ENCODE peak calls at places on chromosomes 13 and 19, in eight cellular contexts. W is cardiac muscle cell; U is foreskin fibroblast; V is lower leg skin; N is K562; E is fibroblast of pulmonary artery; J is CD8-positive, alpha-beta T cell; T is left ventricle myocardium inferior. Z is an unnamed sample.

GRCh38 chr13:106610511-106610910 is 42.6 kb upstream of the ARGLU1 start:
- DNase-seq in U (peak), T (no peak), J (no peak), N (no peak), V (no peak), W (no peak), E (peak), Z (no peak)

GRCh38 chr19:12721656-12722565 is 1.8 kb downstream of the TNPO2 start:
- DNase-seq in T (peak), J (no peak), N (peak), E (peak), V (peak), W (peak), U (peak), Z (no peak)

GRCh38 chr13:106242554-106242953 is 292.9 kb downstream of the EFNB2 start:
- DNase-seq in V (no peak), T (no peak), U (no peak), E (no peak), W (no peak), J (no peak), N (no peak), Z (no peak)

GRCh38 chr19:1941146-1942077 is at the start of gene CSNK1G2:
- DNase-seq in J (peak), T (no peak), U (no peak), N (peak), E (no peak), V (no peak), W (no peak), Z (no peak)

GRCh38 chr19:12043752-12044422 is 8.4 kb upstream of the ZNF433 start:
- DNase-seq in T (no peak), U (no peak), W (no peak), E (no peak), V (no peak), N (no peak), J (no peak), Z (no peak)

GRCh38 chr19:48218964-48219363 is 36.7 kb downstream of the CARD8 start:
- DNase-seq in J (no peak), E (peak), T (no peak), W (no peak), V (no peak), U (peak), N (no peak), Z (no peak)

GRCh38 chr19:55484571-55485438 is at the start of gene NAT14:
- DNase-seq in E (peak), T (peak), J (peak), N (peak), U (peak), W (peak), V (no peak), Z (no peak)

GRCh38 chr13:30463820-30464495 is 1.8 kb downstream of the HMGB1 start:
- DNase-seq in V (peak), T (peak), J (peak), U (peak), E (peak), W (peak), N (peak), Z (peak)

GRCh38 chr13:100892981-100893380 is 218.4 kb upstream of the TMTC4 start:
- DNase-seq in U (no peak), J (no peak), W (no peak), E (no peak), V (no peak), N (no peak), T (no peak), Z (no peak)

GRCh38 chr13:66578305-66578704 is 651.8 kb downstream of the PCDH9 start:
- DNase-seq in T (no peak), N (no peak), J (no peak), U (no peak), E (no peak), V (no peak), W (no peak), Z (no peak)

GRCh38 chr19:46678110-46678732 is 17.2 kb upstream of the DACT3 start:
- DNase-seq in N (peak), U (peak), E (peak), V (no peak), T (no peak), W (peak), J (peak), Z (no peak)

GRCh38 chr19:46218160-46218559 is 11.4 kb upstream of the IGFL1 start:
- DNase-seq in W (peak), V (no peak), T (no peak), J (no peak), U (peak), E (peak), N (peak), Z (no peak)

GRCh38 chr19:2016041-2016807 is 710 bp upstream of the BTBD2 start:
- DNase-seq in V (peak), W (peak), J (no peak), E (peak), T (peak), U (peak), N (peak), Z (peak)

GRCh38 chr19:10643968-10644290 is 10.2 kb upstream of the ILF3 start:
- DNase-seq in W (no peak), V (no peak), U (peak), J (no peak), E (no peak), T (no peak), N (no peak), Z (no peak)

GRCh38 chr13:60463787-60464186 is 66.8 kb downstream of the TDRD3 start:
- DNase-seq in U (no peak), V (no peak), W (no peak), E (no peak), J (no peak), N (no peak), T (no peak), Z (no peak)

GRCh38 chr19:887072-887471 is 5.9 kb downstream of the MED16 start:
- DNase-seq in J (no peak), W (peak), U (peak), E (peak), T (no peak), V (no peak), N (no peak), Z (no peak)

GRCh38 chr19:35331551-35332214 is 2.7 kb downstream of the CD22 start:
- DNase-seq in W (no peak), V (no peak), N (no peak), U (no peak), J (no peak), T (no peak), E (no peak), Z (no peak)

GRCh38 chr19:35327642-35328041 is 1.3 kb upstream of the CD22 start:
- DNase-seq in W (no peak), N (peak), U (no peak), J (no peak), V (no peak), E (no peak), T (no peak), Z (no peak)

GRCh38 chr19:35329323-35329722 is 336 bp downstream of the CD22 start:
- DNase-seq in T (no peak), V (no peak), U (no peak), E (no peak), N (no peak), J (no peak), W (no peak), Z (no peak)

GRCh38 chr19:35330475-35330874 is 1.5 kb downstream of the CD22 start:
- DNase-seq in E (no peak), U (no peak), V (no peak), W (no peak), J (no peak), T (no peak), N (no peak), Z (no peak)

DNA sequence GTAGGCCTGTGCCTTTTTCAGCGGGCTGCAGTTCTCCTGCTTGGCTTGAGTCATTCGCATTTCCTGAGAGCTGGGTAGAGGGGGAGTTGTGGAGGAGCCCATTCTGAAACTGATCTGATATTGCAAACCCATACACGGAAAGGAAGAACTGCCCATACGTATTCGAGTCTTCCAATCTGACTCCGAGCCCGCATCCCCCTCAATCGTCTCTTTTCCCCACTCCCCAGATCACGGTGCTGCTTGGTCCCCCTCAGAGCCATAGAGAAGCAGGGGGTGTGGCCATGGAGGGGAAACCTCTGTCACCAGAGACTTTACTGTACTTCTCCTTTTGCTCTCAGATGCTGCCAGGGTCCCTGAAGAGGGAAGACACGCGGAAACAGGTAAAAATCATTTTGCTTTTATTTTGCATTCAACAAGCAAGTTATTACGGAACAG is at the start of gene CD22:
- DNase-seq in V (no peak), U (no peak), T (no peak), N (no peak), J (no peak), E (no peak), W (no peak), Z (no peak)
- TF ChIP-seq CTCF in V (no peak), U (no peak), T (no peak), N (no peak), J (no peak), E (no peak), W (no peak), Z (no peak)

DNA sequence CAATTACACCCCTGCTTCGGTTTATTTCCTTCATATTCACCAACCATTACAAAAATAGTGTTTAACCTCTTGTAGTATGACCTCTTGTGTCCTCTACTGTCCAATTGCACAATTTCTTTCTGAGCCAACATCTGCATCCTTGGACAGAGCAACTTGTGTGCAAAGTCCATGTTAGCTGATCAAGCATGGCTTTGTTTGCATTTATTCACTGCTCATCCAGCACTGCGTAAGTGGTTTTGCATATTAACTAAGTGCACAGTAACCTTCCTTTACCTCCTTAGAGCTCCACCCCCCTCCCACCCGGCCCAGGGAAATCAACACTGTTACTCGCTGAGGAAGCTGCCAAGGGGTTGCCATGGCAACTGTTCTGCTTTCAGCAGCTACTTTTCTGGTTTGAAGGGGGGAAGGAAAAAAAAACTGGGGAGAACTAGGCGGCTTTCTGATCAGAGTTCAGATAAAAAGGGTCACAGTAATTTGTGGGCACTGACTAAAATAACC is 153.5 kb upstream of the KLF12 start:
- DNase-seq in J (peak), E (peak), W (peak), N (no peak), V (peak), T (peak), U (peak), Z (no peak)
- H3K4me3 ChIP-seq in J (peak), E (no peak), W (no peak), N (no peak), V (no peak), T (peak), U (peak), Z (no peak)

DNA sequence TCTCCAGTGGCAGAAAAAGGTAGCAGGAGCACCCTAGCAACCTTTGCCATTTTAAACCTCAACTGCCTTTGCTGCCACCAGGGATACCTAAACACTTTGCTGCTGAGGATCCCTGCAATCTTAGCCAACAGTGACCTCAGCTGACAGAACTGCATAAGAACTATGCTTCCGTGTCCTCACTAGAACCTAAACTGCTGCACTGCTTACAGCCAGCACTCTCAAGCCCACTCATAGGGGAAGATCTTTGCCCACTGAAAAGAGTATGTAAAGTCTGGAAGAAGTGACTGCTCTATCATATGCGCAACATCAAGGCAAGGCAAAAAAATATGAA is 270.0 kb upstream of the PCDH20 start:
- DNase-seq in N (no peak), W (peak), U (no peak), J (no peak), T (no peak), E (peak), V (no peak), Z (no peak)
- TF ChIP-seq CTCF in N (no peak), W (no peak), U (no peak), J (no peak), T (no peak), E (no peak), V (no peak), Z (peak)

GRCh38 chr13:33286143-33286542 is 588 bp upstream of the STARD13 start:
- DNase-seq in T (no peak), E (peak), U (no peak), W (peak), N (no peak), J (no peak), V (no peak), Z (no peak)
- H3K4me3 ChIP-seq in T (peak), E (peak), U (peak), W (peak), N (no peak), J (no peak), V (no peak), Z (peak)

GRCh38 chr13:113325779-113326178 is 28.7 kb downstream of the LAMP1 start:
- DNase-seq in N (no peak), U (no peak), W (no peak), V (no peak), E (no peak), T (no peak), J (no peak), Z (no peak)

GRCh38 chr13:113322043-113322461 is 25.0 kb downstream of the LAMP1 start:
- DNase-seq in W (no peak), U (no peak), N (no peak), V (no peak), E (no peak), T (no peak), J (no peak), Z (no peak)

GRCh38 chr13:113322890-113323651 is 26.0 kb downstream of the LAMP1 start:
- DNase-seq in W (peak), T (no peak), E (no peak), N (no peak), J (no peak), U (no peak), V (no peak), Z (no peak)

GRCh38 chr13:113324336-113324882 is 27.4 kb downstream of the LAMP1 start:
- DNase-seq in E (no peak), V (no peak), N (no peak), T (no peak), U (no peak), J (no peak), W (no peak), Z (no peak)

DNA sequence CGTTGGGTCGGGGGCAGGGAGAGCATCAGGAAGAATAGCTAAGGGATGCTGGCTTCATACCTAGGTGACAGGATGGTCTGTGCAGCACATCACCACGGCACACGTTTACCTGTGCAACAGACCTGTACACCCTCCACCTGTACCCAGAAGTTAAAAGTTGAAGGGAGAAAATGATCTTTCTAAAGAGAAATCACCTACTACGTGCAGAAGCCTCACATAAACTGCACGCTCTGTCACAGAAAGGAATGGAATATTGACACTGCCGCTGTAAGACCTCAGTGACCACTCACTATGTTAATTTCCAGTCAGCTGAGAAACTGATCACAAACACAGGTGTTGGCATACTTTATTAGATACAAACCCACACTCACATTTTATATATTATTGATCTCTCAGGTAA is 26.8 kb downstream of the LAMP1 start:
- DNase-seq in V (no peak), J (no peak), W (no peak), T (no peak), U (no peak), N (no peak), E (no peak), Z (no peak)
- TF ChIP-seq CTCF in V (no peak), J (no peak), W (no peak), T (no peak), U (no peak), N (no peak), E (no peak), Z (no peak)

DNA sequence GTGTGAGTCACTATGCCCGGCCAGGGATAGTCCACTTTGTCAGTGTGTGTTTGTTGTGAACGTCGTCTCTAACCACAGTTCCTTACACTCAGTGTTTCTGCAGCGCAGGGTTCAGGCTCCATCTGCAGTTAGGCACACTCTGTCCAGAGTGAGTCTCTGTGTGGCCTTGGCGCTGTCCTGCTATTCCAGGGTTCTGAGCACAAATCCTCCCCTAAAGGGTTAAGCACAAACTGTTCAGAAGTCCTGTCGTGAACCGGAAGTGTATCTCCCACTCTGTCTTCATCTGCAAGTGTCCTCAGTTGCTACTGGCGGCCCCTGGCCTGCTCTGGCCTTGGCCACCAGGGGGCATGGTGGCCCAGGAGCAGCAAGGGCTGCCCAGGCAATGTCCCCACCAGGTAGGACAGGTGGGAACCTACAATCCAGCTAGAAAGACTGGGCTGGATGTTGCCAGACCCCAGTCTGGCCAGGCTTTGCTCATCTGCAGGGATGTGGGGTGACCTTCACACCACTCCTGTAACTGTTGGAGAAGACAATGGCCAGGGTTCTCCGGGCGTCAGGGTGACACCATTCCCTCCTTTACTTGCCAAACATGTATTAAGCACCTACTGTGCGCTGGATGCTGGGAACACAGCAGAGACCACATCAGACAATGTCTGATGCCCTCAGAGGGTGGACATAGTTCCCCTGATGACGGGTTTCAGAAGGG is 38.6 kb upstream of the GATAD2A start:
- DNase-seq in N (peak), V (no peak), T (peak), J (peak), W (peak), U (peak), E (peak), Z (peak)
- H3K4me3 ChIP-seq in N (no peak), V (no peak), T (no peak), J (no peak), W (no peak), U (no peak), E (no peak), Z (no peak)

DNA sequence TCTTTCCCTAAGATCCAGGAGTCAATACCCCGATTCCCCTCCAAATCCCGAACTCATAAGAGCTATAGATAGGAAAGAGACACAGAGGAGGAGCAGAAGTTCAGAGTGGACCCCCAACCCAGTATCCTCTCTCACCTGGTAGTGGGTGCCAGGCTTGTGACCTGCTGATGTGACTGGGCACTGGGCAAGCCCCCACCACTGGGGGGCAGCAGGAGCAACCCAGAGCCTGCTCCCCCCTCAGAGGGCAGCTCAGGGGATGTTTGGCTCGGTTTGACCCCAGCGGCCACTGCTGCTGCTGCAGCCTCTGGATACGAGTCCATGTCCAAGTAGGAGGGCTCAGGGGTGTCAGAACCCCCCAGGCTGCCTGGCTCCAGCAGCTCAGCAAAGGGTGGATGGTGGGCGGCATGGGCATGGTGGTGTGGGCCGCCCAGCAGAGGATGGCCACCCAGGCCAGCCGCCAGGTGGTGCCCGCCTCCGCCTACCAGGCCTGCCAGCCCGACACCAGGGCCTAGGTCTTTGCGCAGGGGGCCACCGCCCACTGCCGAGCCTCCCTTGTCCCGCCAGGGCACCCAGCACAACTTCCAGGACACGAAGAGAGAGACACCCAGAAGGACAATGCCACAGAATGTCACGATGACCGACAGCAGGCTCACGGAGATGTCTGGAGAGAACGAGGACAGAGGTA is 7.4 kb downstream of the SYT3 start:
- DNase-seq in U (no peak), T (no peak), E (no peak), V (no peak), W (no peak), J (no peak), N (no peak), Z (no peak)
- TF ChIP-seq CTCF in U (no peak), T (no peak), E (no peak), V (no peak), W (no peak), J (no peak), N (peak), Z (no peak)